ENCODE peak calls at places on chromosomes 11 and 22, in eight cellular contexts. A is HCT116, W is esophagus squamous epithelium, P is prostate gland, R is IMR-90, G is fibroblast of pulmonary artery, E is MCF 10A, B is astrocyte of the cerebellum. T is an unnamed sample.

GRCh38 chr22:44200855-44201550 is 20.3 kb downstream of the PARVG start:
- DNase-seq in A (no peak), W (no peak), P (no peak), R (no peak), G (no peak), E (no peak), B (no peak), T (no peak)

GRCh38 chr11:57432714-57433163 is 5.8 kb upstream of the SLC43A3 start:
- DNase-seq in A (no peak), W (no peak), P (no peak), R (peak), G (peak), E (no peak), B (peak), T (no peak)

GRCh38 chr11:32391965-32392553 is 43.3 kb downstream of the WT1 start:
- DNase-seq in A (no peak), W (no peak), P (no peak), R (peak), G (peak), E (no peak), B (peak), T (no peak)

GRCh38 chr11:27443746-27444465 is 28.7 kb downstream of the LGR4 start:
- DNase-seq in A (no peak), W (no peak), P (no peak), R (no peak), G (no peak), E (no peak), B (no peak), T (no peak)

GRCh38 chr11:67996622-67997459 is 7.1 kb downstream of the UNC93B1 start:
- DNase-seq in A (peak), W (no peak), P (no peak), R (no peak), G (peak), E (peak), B (no peak), T (no peak)

GRCh38 chr11:67310246-67311050 is 7.1 kb downstream of the SSH3 start:
- DNase-seq in A (no peak), W (no peak), P (no peak), R (no peak), G (no peak), E (no peak), B (no peak), T (no peak)

GRCh38 chr22:46002757-46003270 is 25.9 kb upstream of the WNT7B start:
- DNase-seq in A (no peak), W (no peak), P (no peak), R (peak), G (peak), E (peak), B (no peak), T (no peak)

GRCh38 chr11:76850815-76851214 is 9.9 kb upstream of the ACER3 start:
- DNase-seq in A (no peak), W (no peak), P (no peak), R (no peak), G (no peak), E (no peak), B (no peak), T (no peak)

GRCh38 chr11:111299111-111300026 is 1.0 kb downstream of the POU2AF3 start:
- DNase-seq in A (no peak), W (no peak), P (peak), R (peak), G (peak), E (no peak), B (no peak), T (peak)

GRCh38 chr22:21067901-21068680 is 22.3 kb downstream of the LRRC74B start:
- DNase-seq in A (no peak), W (no peak), P (no peak), R (no peak), G (no peak), E (no peak), B (no peak), T (no peak)

GRCh38 chr22:21069375-21069774 is 23.6 kb downstream of the LRRC74B start:
- DNase-seq in A (no peak), W (no peak), P (peak), R (no peak), G (no peak), E (no peak), B (no peak), T (no peak)

GRCh38 chr22:21067075-21067900 is 21.5 kb downstream of the LRRC74B start:
- DNase-seq in A (no peak), W (no peak), P (no peak), R (no peak), G (no peak), E (no peak), B (no peak), T (no peak)

GRCh38 chr22:21070690-21071615 is 25.2 kb downstream of the LRRC74B start:
- DNase-seq in A (no peak), W (no peak), P (no peak), R (no peak), G (no peak), E (no peak), B (no peak), T (no peak)

GRCh38 chr22:21068681-21069276 is 23.0 kb downstream of the LRRC74B start:
- DNase-seq in A (no peak), W (no peak), P (no peak), R (no peak), G (no peak), E (no peak), B (no peak), T (no peak)
- TF ChIP-seq CTCF in A (no peak), W (no peak), P (no peak), R (no peak), G (no peak), E (no peak), B (no peak), T (no peak)

DNA sequence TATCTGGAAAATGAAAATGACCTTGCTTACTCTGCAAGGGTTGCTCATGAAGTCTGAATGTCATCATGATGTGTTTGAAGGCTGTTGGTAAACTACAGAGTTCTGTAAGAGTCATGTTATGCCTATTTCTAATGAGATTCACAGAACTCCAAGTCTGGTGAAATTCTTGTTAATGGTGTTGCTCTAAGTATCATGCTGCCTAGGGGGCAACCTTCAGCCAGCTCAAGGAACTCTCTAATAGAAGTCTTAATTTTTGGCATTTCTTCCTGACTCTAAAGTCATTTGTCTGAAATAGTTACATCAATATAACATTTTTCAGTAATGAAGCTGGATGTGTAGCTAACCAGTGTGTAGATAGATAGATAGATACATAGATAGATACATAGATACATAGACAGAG is 302.8 kb downstream of the FAT3 start:
- DNase-seq in A (no peak), W (no peak), P (no peak), R (no peak), G (peak), E (peak), B (no peak), T (no peak)
- TF ChIP-seq CTCF in A (no peak), W (no peak), P (no peak), R (no peak), G (no peak), E (no peak), B (peak), T (no peak)

DNA sequence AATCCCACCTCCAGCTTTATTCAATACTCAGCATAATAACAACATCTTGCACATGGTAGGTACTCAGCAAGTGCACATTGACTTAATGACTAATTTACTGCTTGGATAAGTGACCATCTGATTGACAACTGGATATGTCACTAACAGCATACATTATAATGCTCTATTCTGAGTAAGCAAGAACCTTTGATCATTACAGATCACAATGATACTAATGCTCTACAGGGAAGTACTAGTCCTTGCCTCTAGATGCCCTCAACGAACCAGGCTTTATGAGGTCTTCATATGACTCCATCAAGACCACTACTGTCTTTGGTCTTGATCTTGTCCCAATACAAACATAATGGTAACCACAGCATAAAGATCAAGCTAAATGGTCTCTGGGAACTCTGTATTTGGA is 167.6 kb upstream of the MTMR2 start:
- DNase-seq in A (no peak), W (no peak), P (no peak), R (peak), G (no peak), E (peak), B (no peak), T (no peak)
- TF ChIP-seq CTCF in A (peak), W (no peak), P (no peak), R (peak), G (no peak), E (no peak), B (peak), T (peak)

GRCh38 chr22:19505735-19506126 is 18.5 kb downstream of the CLDN5 start:
- DNase-seq in A (no peak), W (no peak), P (no peak), R (no peak), G (no peak), E (no peak), B (no peak), T (no peak)

GRCh38 chr22:19501897-19502447 is 22.2 kb downstream of the CLDN5 start:
- DNase-seq in A (no peak), W (no peak), P (no peak), R (no peak), G (no peak), E (no peak), B (no peak), T (no peak)

GRCh38 chr22:19504900-19505734 is 19.1 kb downstream of the CLDN5 start:
- DNase-seq in A (no peak), W (no peak), P (no peak), R (no peak), G (no peak), E (no peak), B (no peak), T (no peak)

GRCh38 chr22:19503367-19503766 is 20.8 kb downstream of the CLDN5 start:
- DNase-seq in A (no peak), W (no peak), P (no peak), R (no peak), G (no peak), E (no peak), B (no peak), T (no peak)

DNA sequence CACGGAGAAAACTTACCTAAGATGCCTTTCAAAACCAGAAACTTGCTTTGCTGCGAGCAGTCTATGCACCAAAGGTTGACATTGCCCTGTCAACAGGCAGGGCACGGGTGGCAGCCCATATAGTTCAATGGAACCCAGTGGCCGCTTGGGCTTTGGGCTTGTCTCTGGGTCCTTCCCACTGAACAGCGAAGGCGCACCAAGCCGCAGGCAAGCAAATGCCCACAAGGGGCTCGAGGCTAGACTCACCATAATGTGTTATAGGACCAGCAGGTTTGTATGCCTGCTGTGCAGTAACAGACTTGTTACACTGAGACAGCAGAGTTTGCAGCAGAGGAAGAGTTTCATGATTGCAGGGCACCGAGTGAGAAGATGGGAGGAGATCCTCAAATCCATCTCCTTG is 20.3 kb downstream of the CLDN5 start:
- DNase-seq in A (no peak), W (no peak), P (no peak), R (no peak), G (no peak), E (no peak), B (no peak), T (no peak)
- TF ChIP-seq CTCF in A (no peak), W (no peak), P (no peak), R (no peak), G (no peak), E (no peak), B (peak), T (no peak)

GRCh38 chr11:116589402-116589801 is 183.4 kb downstream of the BUD13 start:
- DNase-seq in A (no peak), W (no peak), P (no peak), R (no peak), G (no peak), E (no peak), B (no peak), T (no peak)
- TF ChIP-seq CTCF in A (no peak), W (no peak), P (no peak), R (no peak), G (no peak), E (no peak), B (no peak), T (no peak)

DNA sequence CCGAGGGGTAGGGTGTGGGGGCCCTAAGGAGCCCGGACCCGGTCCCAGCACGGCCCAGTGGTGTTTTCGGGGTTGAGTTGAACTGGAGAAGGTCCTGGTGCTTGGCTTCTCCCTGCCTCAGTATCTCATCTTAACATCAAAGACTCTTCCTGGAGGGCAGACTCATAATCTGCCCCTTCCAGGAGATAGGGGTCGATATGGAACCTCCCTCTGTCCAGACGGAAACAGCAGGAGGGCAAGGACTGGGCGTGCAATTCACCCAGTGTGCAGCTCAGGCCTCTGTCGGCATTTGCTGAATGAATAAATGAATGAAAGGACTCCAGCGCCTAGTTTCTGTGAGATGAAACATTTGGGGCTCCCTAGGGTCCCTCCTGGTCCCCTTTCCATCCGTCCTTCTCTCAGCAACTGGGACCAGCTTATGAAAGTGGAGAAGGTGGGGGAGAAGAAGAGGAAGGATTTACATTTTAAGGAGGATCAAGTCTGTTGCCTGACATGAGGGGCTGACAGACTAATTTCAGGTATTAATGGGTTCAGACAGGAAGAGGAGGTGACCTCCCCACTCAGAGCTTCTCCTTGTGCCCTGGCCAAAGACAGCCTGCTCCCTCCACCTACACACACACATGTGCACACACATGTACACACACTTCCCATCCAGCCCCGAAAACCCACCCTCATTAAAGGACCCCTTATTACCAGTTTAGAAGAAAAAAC is 1.1 kb upstream of the SHISA8 start:
- DNase-seq in A (no peak), W (no peak), P (no peak), R (no peak), G (no peak), E (no peak), B (no peak), T (no peak)
- TF ChIP-seq CTCF in A (no peak), W (no peak), P (no peak), R (no peak), G (no peak), E (no peak), B (no peak), T (no peak)

GRCh38 chr11:92552942-92553341 is 328.3 kb downstream of the FAT3 start:
- DNase-seq in A (no peak), W (no peak), P (no peak), R (peak), G (peak), E (no peak), B (no peak), T (no peak)
- TF ChIP-seq CTCF in A (no peak), W (peak), P (no peak), R (peak), G (peak), E (peak), B (no peak), T (no peak)

DNA sequence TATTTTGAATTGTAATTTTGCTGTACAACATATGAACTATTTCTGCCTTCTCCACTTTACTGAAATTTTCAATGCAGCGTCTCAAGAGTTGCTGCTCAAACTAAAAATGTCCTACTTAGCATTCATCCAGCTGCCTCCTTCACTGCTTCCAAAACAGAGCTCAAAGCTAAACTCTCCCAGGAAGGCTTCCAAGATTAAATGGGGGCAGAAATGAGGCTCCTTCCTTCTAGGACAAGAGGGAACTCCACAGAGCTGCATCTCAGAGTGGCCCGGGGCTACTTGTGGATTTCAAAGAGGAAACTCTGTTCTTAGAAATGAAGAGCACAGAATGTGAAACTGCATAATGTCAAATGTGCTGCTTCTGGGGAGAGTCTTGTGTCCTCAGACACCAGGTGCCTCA is 295.9 kb upstream of the NCAM1 start:
- DNase-seq in A (no peak), W (no peak), P (no peak), R (no peak), G (no peak), E (no peak), B (no peak), T (no peak)
- TF ChIP-seq CTCF in A (no peak), W (no peak), P (no peak), R (no peak), G (no peak), E (no peak), B (no peak), T (no peak)

GRCh38 chr11:3341298-3341697 is 37.6 kb downstream of the ZNF195 start:
- DNase-seq in A (peak), W (no peak), P (peak), R (no peak), G (peak), E (peak), B (no peak), T (peak)
- TF ChIP-seq CTCF in A (peak), W (peak), P (peak), R (peak), G (peak), E (peak), B (peak), T (peak)

DNA sequence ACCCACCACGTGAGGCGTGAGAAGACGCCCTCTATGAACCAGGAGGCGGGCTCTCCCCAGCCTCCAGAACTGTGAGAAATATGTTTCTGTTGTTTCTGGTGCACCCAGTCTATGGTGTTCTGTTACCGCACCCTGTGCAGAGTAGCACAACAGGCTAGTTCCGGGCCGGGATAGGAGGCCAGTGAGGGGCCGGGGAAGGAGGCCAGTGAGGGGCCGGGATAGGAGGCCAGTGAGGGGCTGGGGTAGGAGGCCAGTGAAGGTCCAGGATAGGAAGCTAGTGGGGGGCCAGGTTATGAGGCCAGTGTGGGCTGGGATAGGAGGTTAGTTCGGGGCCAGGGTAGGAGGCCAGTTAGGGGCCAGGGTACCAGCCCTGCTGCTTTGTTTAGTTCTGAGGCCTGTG is 204.6 kb downstream of the BARX2 start:
- DNase-seq in A (no peak), W (no peak), P (no peak), R (no peak), G (no peak), E (no peak), B (no peak), T (no peak)
- TF ChIP-seq CTCF in A (no peak), W (no peak), P (no peak), R (no peak), G (no peak), E (no peak), B (no peak), T (no peak)

T was measured in GM20000.